ENCODE peak calls at places on chromosomes 13 and 19, in nine cellular contexts. One of them, this sample, is unnamed. For H3K36me3, the result is how much of the 10 kb centered on the place peaks cover.

GRCh38 chr13:63501702-63502101 is 2086.1 kb upstream of the PCDH20 start:
- DNase-seq in CD8-positive, alpha-beta T cell: no peak
- DNase-seq in tibial nerve: no peak
- DNase-seq in left lung: no peak
- DNase-seq in heart left ventricle: no peak
- DNase-seq in NT2/D1: no peak
- DNase-seq in BJ: no peak
- DNase-seq in MM.1S: no peak
- DNase-seq in mesendoderm: no peak
- DNase-seq in this sample: peak

GRCh38 chr13:30415430-30416030 is 6.8 kb upstream of the UBE2L5 start:
- DNase-seq in tibial nerve: no peak
- DNase-seq in left lung: no peak
- DNase-seq in BJ: no peak
- DNase-seq in NT2/D1: no peak
- DNase-seq in mesendoderm: no peak
- DNase-seq in MM.1S: no peak
- DNase-seq in heart left ventricle: no peak
- DNase-seq in CD8-positive, alpha-beta T cell: no peak
- DNase-seq in this sample: peak

GRCh38 chr19:36972594-36972993 is 56.5 kb downstream of the ZNF568 start:
- DNase-seq in left lung: peak
- DNase-seq in BJ: no peak
- DNase-seq in tibial nerve: no peak
- DNase-seq in NT2/D1: no peak
- DNase-seq in CD8-positive, alpha-beta T cell: no peak
- DNase-seq in mesendoderm: peak
- DNase-seq in heart left ventricle: no peak
- DNase-seq in MM.1S: no peak
- DNase-seq in this sample: no peak

GRCh38 chr13:69168436-69168835 is 939.2 kb upstream of the ATXN8OS start:
- DNase-seq in BJ: no peak
- DNase-seq in NT2/D1: no peak
- DNase-seq in CD8-positive, alpha-beta T cell: no peak
- DNase-seq in mesendoderm: no peak
- DNase-seq in heart left ventricle: no peak
- DNase-seq in tibial nerve: no peak
- DNase-seq in left lung: no peak
- DNase-seq in MM.1S: no peak
- DNase-seq in this sample: no peak

GRCh38 chr13:20363604-20364003 is 131.5 kb upstream of the GJB6 start:
- DNase-seq in mesendoderm: no peak
- DNase-seq in BJ: no peak
- DNase-seq in heart left ventricle: no peak
- DNase-seq in CD8-positive, alpha-beta T cell: no peak
- DNase-seq in left lung: no peak
- DNase-seq in NT2/D1: no peak
- DNase-seq in MM.1S: no peak
- DNase-seq in tibial nerve: no peak
- DNase-seq in this sample: peak

GRCh38 chr19:18789883-18790565 is 1.1 kb downstream of the COMP start:
- DNase-seq in heart left ventricle: peak
- DNase-seq in left lung: no peak
- DNase-seq in NT2/D1: no peak
- DNase-seq in mesendoderm: peak
- DNase-seq in tibial nerve: no peak
- DNase-seq in BJ: no peak
- DNase-seq in MM.1S: no peak
- DNase-seq in CD8-positive, alpha-beta T cell: no peak
- DNase-seq in this sample: no peak

GRCh38 chr13:95100525-95101121 is 200.6 kb downstream of the ABCC4 start:
- DNase-seq in MM.1S: no peak
- DNase-seq in left lung: no peak
- DNase-seq in tibial nerve: no peak
- DNase-seq in mesendoderm: no peak
- DNase-seq in BJ: peak
- DNase-seq in CD8-positive, alpha-beta T cell: no peak
- DNase-seq in heart left ventricle: no peak
- DNase-seq in NT2/D1: no peak
- DNase-seq in this sample: peak

GRCh38 chr19:1967087-1967608 is 26.2 kb downstream of the CSNK1G2 start:
- DNase-seq in NT2/D1: no peak
- DNase-seq in CD8-positive, alpha-beta T cell: no peak
- DNase-seq in mesendoderm: no peak
- DNase-seq in heart left ventricle: no peak
- DNase-seq in left lung: no peak
- DNase-seq in tibial nerve: no peak
- DNase-seq in MM.1S: no peak
- DNase-seq in BJ: no peak
- DNase-seq in this sample: no peak

GRCh38 chr19:42206871-42207755 is 10.4 kb downstream of the DEDD2 start:
- DNase-seq in BJ: no peak
- DNase-seq in MM.1S: no peak
- DNase-seq in mesendoderm: no peak
- DNase-seq in NT2/D1: no peak
- DNase-seq in heart left ventricle: no peak
- DNase-seq in left lung: no peak
- DNase-seq in tibial nerve: no peak
- DNase-seq in CD8-positive, alpha-beta T cell: no peak
- DNase-seq in this sample: peak

GRCh38 chr13:99311137-99311536 is 3.9 kb upstream of the GPR183 start:
- DNase-seq in heart left ventricle: no peak
- DNase-seq in mesendoderm: peak
- DNase-seq in NT2/D1: no peak
- DNase-seq in BJ: no peak
- DNase-seq in tibial nerve: no peak
- DNase-seq in MM.1S: no peak
- DNase-seq in left lung: no peak
- DNase-seq in CD8-positive, alpha-beta T cell: no peak
- DNase-seq in this sample: no peak

GRCh38 chr19:10007811-10008211 is 2.5 kb downstream of the COL5A3 start:
- DNase-seq in mesendoderm: no peak
- DNase-seq in CD8-positive, alpha-beta T cell: no peak
- DNase-seq in NT2/D1: no peak
- DNase-seq in left lung: no peak
- DNase-seq in MM.1S: no peak
- DNase-seq in BJ: peak
- DNase-seq in heart left ventricle: peak
- DNase-seq in tibial nerve: peak
- DNase-seq in this sample: peak

DNA sequence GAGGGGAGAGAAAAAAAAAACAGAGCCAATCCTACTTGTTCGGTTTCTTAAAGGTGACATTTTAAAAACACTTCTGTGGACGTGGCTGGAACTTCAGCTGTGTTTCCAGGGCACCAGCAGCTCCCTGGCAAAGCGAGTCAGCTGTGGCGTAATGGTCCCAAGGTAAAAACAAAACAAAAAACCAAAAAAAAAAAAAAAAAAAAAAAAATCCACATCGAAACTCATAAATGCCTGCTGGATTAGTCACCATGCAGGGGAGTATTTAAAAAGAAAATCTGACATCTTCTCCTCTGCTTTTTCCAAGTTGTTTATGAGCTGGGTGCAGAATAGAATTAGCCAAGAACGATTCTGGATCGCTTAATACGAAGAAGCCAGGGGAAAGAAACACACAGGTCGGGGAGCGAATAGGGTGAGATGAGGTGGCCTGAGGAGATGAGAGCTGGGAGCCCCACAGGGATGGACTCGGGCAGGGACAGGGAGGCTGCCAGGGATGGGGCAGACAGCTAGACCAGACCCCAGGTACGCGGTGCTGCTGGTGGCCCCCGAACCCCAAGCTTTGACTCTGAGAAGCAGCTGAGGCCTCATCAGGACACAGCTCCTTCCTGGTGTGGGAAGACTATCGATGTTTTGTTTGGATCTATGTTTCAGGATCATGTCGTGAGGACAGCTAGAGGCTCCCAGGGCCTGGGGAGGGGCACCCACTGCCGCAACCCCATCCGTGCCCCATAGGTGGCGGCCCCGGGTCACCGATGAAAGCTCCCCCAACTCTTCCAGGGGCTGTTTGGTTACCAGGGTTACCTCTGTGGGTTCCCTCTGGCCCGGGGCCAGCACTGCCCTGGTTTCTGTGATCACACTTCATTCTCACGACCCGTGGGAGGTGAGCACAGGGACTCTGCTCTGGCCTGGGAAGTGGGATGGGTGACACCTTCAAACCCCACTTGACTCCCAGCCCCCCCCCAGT is 3.1 kb upstream of the CTXN1 start:
- DNase-seq in BJ: peak
- DNase-seq in heart left ventricle: no peak
- DNase-seq in left lung: peak
- DNase-seq in tibial nerve: peak
- DNase-seq in NT2/D1: no peak
- DNase-seq in MM.1S: no peak
- DNase-seq in CD8-positive, alpha-beta T cell: peak
- DNase-seq in mesendoderm: peak
- DNase-seq in this sample: peak
- H3K36me3 ChIP-seq in BJ: under half
- H3K36me3 ChIP-seq in heart left ventricle: under half
- H3K36me3 ChIP-seq in left lung: half or more
- H3K36me3 ChIP-seq in tibial nerve: under half
- H3K36me3 ChIP-seq in NT2/D1: half or more
- H3K36me3 ChIP-seq in MM.1S: under half
- H3K36me3 ChIP-seq in CD8-positive, alpha-beta T cell: under half
- H3K36me3 ChIP-seq in mesendoderm: under half
- H3K36me3 ChIP-seq in this sample: under half

GRCh38 chr19:11457115-11457514 is 21.7 kb downstream of the PRKCSH start:
- DNase-seq in CD8-positive, alpha-beta T cell: no peak
- DNase-seq in heart left ventricle: no peak
- DNase-seq in mesendoderm: no peak
- DNase-seq in BJ: no peak
- DNase-seq in NT2/D1: no peak
- DNase-seq in tibial nerve: no peak
- DNase-seq in left lung: no peak
- DNase-seq in MM.1S: no peak
- DNase-seq in this sample: no peak
- H3K36me3 ChIP-seq in CD8-positive, alpha-beta T cell: under half
- H3K36me3 ChIP-seq in heart left ventricle: under half
- H3K36me3 ChIP-seq in mesendoderm: under half
- H3K36me3 ChIP-seq in BJ: under half
- H3K36me3 ChIP-seq in NT2/D1: under half
- H3K36me3 ChIP-seq in tibial nerve: under half
- H3K36me3 ChIP-seq in left lung: under half
- H3K36me3 ChIP-seq in MM.1S: under half
- H3K36me3 ChIP-seq in this sample: under half

GRCh38 chr19:5921777-5922176 is 7.7 kb downstream of the CAPS start:
- DNase-seq in MM.1S: no peak
- DNase-seq in mesendoderm: no peak
- DNase-seq in CD8-positive, alpha-beta T cell: no peak
- DNase-seq in NT2/D1: no peak
- DNase-seq in left lung: no peak
- DNase-seq in tibial nerve: no peak
- DNase-seq in heart left ventricle: no peak
- DNase-seq in BJ: no peak
- DNase-seq in this sample: no peak
- H3K36me3 ChIP-seq in MM.1S: under half
- H3K36me3 ChIP-seq in mesendoderm: under half
- H3K36me3 ChIP-seq in CD8-positive, alpha-beta T cell: half or more
- H3K36me3 ChIP-seq in NT2/D1: half or more
- H3K36me3 ChIP-seq in left lung: half or more
- H3K36me3 ChIP-seq in tibial nerve: under half
- H3K36me3 ChIP-seq in heart left ventricle: half or more
- H3K36me3 ChIP-seq in BJ: under half
- H3K36me3 ChIP-seq in this sample: under half

DNA sequence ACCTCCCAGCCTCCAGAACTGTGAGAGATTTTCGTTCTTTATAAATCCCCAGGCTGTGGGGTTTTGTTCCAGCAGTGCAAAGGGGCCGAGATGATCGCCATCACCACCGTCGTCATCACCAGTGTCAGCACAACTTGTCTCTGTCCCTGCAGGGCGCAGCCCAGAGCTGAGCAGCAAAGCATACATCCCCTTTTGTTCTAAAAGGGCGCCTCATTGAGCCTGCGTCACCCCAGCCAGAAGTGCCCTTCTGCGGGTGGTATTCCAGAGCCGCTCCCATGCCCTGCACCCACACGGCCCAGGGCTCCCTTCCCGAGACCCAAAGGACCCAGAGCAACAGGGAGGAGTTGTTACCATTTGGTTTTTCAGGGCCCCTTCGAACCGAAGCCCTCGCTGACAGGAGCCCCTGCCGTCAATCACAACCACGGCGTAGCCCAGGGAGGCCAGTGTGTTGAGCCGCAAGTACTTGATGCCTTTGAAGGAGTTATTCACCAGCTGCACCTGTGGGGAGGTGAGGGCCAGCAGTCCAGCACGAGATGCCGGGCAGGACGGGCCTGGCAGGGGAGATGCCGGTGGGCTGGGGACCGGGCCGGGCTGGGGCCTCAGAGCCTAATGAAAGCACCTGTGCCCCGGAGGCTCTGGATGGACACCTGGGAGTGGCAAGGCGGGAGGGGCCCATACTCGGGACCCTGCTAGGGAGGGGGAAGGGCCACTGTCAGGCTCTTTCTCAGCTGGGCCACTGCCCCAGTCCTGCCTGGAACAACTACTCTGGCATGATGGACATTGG is 14.4 kb upstream of the MYDGF start:
- DNase-seq in heart left ventricle: no peak
- DNase-seq in left lung: no peak
- DNase-seq in BJ: no peak
- DNase-seq in mesendoderm: no peak
- DNase-seq in CD8-positive, alpha-beta T cell: no peak
- DNase-seq in tibial nerve: no peak
- DNase-seq in NT2/D1: no peak
- DNase-seq in MM.1S: no peak
- DNase-seq in this sample: no peak
- H3K36me3 ChIP-seq in heart left ventricle: under half
- H3K36me3 ChIP-seq in left lung: half or more
- H3K36me3 ChIP-seq in BJ: under half
- H3K36me3 ChIP-seq in mesendoderm: under half
- H3K36me3 ChIP-seq in CD8-positive, alpha-beta T cell: under half
- H3K36me3 ChIP-seq in tibial nerve: under half
- H3K36me3 ChIP-seq in NT2/D1: half or more
- H3K36me3 ChIP-seq in MM.1S: under half
- H3K36me3 ChIP-seq in this sample: under half

GRCh38 chr13:28252547-28252946 is 114.2 kb downstream of the PAN3 start:
- DNase-seq in MM.1S: no peak
- DNase-seq in heart left ventricle: no peak
- DNase-seq in tibial nerve: no peak
- DNase-seq in mesendoderm: no peak
- DNase-seq in NT2/D1: no peak
- DNase-seq in BJ: no peak
- DNase-seq in CD8-positive, alpha-beta T cell: no peak
- DNase-seq in left lung: no peak
- DNase-seq in this sample: no peak

GRCh38 chr13:28251462-28251861 is 113.1 kb downstream of the PAN3 start:
- DNase-seq in MM.1S: peak
- DNase-seq in BJ: no peak
- DNase-seq in heart left ventricle: no peak
- DNase-seq in CD8-positive, alpha-beta T cell: no peak
- DNase-seq in tibial nerve: no peak
- DNase-seq in mesendoderm: no peak
- DNase-seq in left lung: no peak
- DNase-seq in NT2/D1: no peak
- DNase-seq in this sample: no peak

GRCh38 chr13:28258401-28258800 is 120.1 kb downstream of the PAN3 start:
- DNase-seq in BJ: no peak
- DNase-seq in heart left ventricle: no peak
- DNase-seq in tibial nerve: no peak
- DNase-seq in NT2/D1: no peak
- DNase-seq in mesendoderm: no peak
- DNase-seq in CD8-positive, alpha-beta T cell: no peak
- DNase-seq in MM.1S: no peak
- DNase-seq in left lung: no peak
- DNase-seq in this sample: no peak

GRCh38 chr13:28257305-28257704 is 119.0 kb downstream of the PAN3 start:
- DNase-seq in CD8-positive, alpha-beta T cell: no peak
- DNase-seq in tibial nerve: no peak
- DNase-seq in left lung: no peak
- DNase-seq in heart left ventricle: no peak
- DNase-seq in BJ: no peak
- DNase-seq in MM.1S: no peak
- DNase-seq in NT2/D1: no peak
- DNase-seq in mesendoderm: no peak
- DNase-seq in this sample: no peak
- H3K36me3 ChIP-seq in CD8-positive, alpha-beta T cell: under half
- H3K36me3 ChIP-seq in tibial nerve: under half
- H3K36me3 ChIP-seq in left lung: half or more
- H3K36me3 ChIP-seq in heart left ventricle: under half
- H3K36me3 ChIP-seq in BJ: under half
- H3K36me3 ChIP-seq in MM.1S: under half
- H3K36me3 ChIP-seq in NT2/D1: under half
- H3K36me3 ChIP-seq in mesendoderm: under half
- H3K36me3 ChIP-seq in this sample: under half

This sample was measured in astrocyte.